ENCODE peak calls at places on chromosomes 11 and 22, in five cellular contexts. Z is astrocyte of the cerebellum, U is GM23338, I is colonic mucosa, M is Peyer's patch. T is an unnamed sample.

GRCh38 chr11:115499891-115500290 is 4.3 kb downstream of the CADM1 start:
- DNase-seq in U (no peak), I (no peak), Z (no peak), M (no peak), T (no peak)

GRCh38 chr11:61509058-61510029 is 795 bp downstream of the LRRC10B start:
- DNase-seq in Z (no peak), U (peak), I (peak), M (no peak), T (peak)

GRCh38 chr11:39365809-39366436 is 2093.5 kb downstream of the LRRC4C start:
- DNase-seq in U (peak), M (no peak), I (no peak), Z (peak), T (no peak)

GRCh38 chr11:64245401-64245796 is 1.3 kb downstream of the PPP1R14B start:
- DNase-seq in U (no peak), Z (no peak), M (peak), I (no peak), T (no peak)

GRCh38 chr11:86360775-86361395 is 13.8 kb upstream of the CCDC81 start:
- DNase-seq in Z (peak), M (no peak), I (no peak), U (peak), T (no peak)

GRCh38 chr22:43005106-43005505 is 9.8 kb downstream of the PACSIN2 start:
- DNase-seq in U (no peak), I (no peak), M (no peak), Z (no peak), T (no peak)

GRCh38 chr11:111526501-111526900 is 11.9 kb downstream of the HOATZ start:
- DNase-seq in I (no peak), U (no peak), M (no peak), Z (no peak), T (no peak)

GRCh38 chr11:20042025-20042639 is 118.1 kb downstream of the DBX1 start:
- DNase-seq in U (no peak), Z (no peak), M (no peak), I (no peak), T (no peak)

GRCh38 chr22:48838376-48838775 is 989.3 kb downstream of the BRD1 start:
- DNase-seq in M (no peak), U (no peak), I (no peak), Z (no peak), T (no peak)

GRCh38 chr22:20404881-20405280 is 10.9 kb downstream of the ZNF74 start:
- DNase-seq in U (no peak), M (no peak), I (no peak), Z (no peak), T (no peak)

GRCh38 chr11:74004694-74005615 is 3.9 kb downstream of the UCP3 start:
- DNase-seq in M (peak), I (no peak), U (no peak), Z (no peak), T (no peak)

GRCh38 chr22:37169947-37170688 is 17.9 kb downstream of the C1QTNF6 start:
- DNase-seq in I (no peak), U (no peak), M (no peak), Z (no peak), T (no peak)

GRCh38 chr11:68780829-68781228 is 29.5 kb upstream of the TESMIN start:
- DNase-seq in M (no peak), U (peak), Z (no peak), I (peak), T (peak)

GRCh38 chr22:50209893-50210292 is 9.1 kb downstream of the SELENOO start:
- DNase-seq in U (peak), Z (peak), M (peak), I (peak), T (peak)

GRCh38 chr11:18720086-18720810 is 5.7 kb downstream of the IGSF22 start:
- DNase-seq in M (no peak), U (no peak), Z (no peak), I (no peak), T (no peak)

GRCh38 chr11:33028537-33028914 is 10.8 kb upstream of the TCP11L1 start:
- DNase-seq in U (no peak), I (no peak), M (no peak), Z (no peak), T (no peak)

GRCh38 chr22:20015971-20016733 is 471 bp downstream of the ARVCF start:
- DNase-seq in I (peak), Z (no peak), U (peak), M (peak), T (peak)

GRCh38 chr11:26550022-26550421 is 22.0 kb downstream of the MUC15 start:
- DNase-seq in I (no peak), U (no peak), Z (no peak), M (no peak), T (no peak)

GRCh38 chr22:45336971-45337431 is 27.3 kb downstream of the FAM118A start:
- DNase-seq in I (peak), U (no peak), Z (no peak), M (peak), T (no peak)

GRCh38 chr11:65870706-65871681 is 1.6 kb downstream of the EFEMP2 start:
- DNase-seq in I (no peak), Z (no peak), U (no peak), M (no peak), T (peak)

GRCh38 chr11:17846852-17847453 is 112.4 kb downstream of the KCNC1 start:
- DNase-seq in I (no peak), U (peak), M (no peak), Z (peak), T (peak)

GRCh38 chr22:23913306-23913660 is 19.1 kb downstream of the MIF start:
- DNase-seq in I (no peak), U (no peak), Z (no peak), M (no peak), T (no peak)

GRCh38 chr22:23911318-23911980 is 17.3 kb downstream of the MIF start:
- DNase-seq in I (no peak), M (no peak), U (no peak), Z (no peak), T (no peak)

GRCh38 chr22:23915230-23915754 is 21.1 kb downstream of the MIF start:
- DNase-seq in U (no peak), M (no peak), I (no peak), Z (no peak), T (no peak)

GRCh38 chr22:23912293-23912903 is 18.2 kb downstream of the MIF start:
- DNase-seq in M (no peak), U (no peak), Z (no peak), I (no peak), T (no peak)

GRCh38 chr22:23913661-23914353 is 19.6 kb downstream of the MIF start:
- DNase-seq in Z (peak), I (peak), M (peak), U (peak), T (peak)
- TF ChIP-seq CTCF in Z (no peak), I (no peak), M (peak), U (no peak), T (no peak)

DNA sequence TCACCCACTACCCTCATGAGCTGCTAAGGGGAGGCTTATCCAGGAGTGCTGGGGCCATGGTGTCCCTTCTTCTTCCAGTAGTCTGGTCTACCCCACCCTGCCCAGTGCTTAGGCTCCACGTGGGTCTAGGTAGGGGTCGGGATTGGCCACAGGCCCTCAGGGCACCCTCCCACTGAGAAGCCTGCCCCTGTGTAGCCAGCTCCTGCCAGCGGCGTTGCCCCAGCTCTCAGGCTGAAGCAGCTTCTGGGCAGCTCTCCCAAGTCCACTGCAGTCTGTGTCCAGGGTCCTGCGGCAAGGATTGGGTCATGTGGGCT is 24.0 kb upstream of the RIC3 start:
- DNase-seq in M (no peak), U (no peak), Z (no peak), I (no peak), T (no peak)
- TF ChIP-seq CTCF in M (no peak), U (no peak), Z (no peak), I (no peak), T (no peak)

DNA sequence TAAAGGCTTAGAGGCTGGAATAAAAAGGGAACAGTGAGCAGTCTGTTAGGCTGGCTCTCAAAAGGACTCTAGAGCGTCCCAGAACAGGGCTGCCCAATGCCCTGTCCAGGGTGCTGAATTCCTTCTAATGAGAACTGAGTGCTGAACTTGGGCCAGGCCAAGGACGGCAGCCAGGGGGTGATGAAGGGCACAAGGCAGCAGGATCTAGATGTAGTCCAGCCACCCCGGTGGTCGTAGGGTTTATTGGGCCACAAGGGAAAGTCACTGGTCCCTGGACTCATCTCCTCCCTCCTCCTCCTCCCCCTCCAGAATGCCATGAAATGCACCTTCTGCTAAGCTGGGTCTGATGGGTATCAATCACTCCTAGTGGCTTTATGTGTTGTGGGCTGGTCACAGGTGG is 19.2 kb downstream of the NPTXR start:
- DNase-seq in Z (peak), U (peak), I (peak), M (no peak), T (peak)
- TF ChIP-seq CTCF in Z (peak), U (peak), I (no peak), M (no peak), T (peak)

DNA sequence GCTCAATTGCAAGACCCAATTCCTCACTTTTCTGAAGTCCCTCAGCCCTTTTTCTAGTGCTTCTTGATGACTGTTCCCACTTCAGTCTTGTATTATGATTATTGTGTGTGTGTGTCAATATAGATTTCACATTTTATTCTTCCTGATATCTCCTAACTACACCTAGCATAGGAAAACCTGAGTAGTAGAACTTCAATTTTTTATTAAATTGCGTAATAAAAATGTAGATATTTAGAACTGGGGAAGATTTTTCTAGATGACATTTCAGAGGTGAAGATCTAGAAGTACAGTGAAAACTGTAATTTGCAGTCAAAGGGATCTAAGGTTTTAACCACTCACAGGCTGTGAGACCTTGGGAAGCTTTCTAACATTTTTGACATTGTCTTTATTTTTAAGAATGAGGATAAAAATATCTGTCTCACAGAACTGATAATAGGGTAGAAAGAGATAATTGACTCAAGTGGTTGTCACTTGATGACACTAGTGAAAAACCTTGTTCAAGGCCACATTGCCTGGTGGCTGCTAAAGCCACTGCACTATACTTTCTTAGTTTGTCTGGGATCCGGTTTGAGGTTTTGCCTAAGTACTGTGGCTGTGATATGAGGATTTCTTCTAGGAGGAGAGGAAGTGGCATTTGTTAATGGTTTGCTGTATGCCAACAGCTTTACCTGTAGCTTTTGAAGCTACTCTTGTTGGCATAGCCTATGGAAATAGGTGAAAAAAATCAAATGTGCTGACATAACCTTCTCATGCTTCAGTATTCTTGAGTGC is 32.2 kb upstream of the SESN3 start:
- DNase-seq in I (no peak), Z (no peak), M (no peak), U (no peak), T (no peak)
- TF ChIP-seq CTCF in I (no peak), Z (no peak), M (no peak), U (no peak), T (no peak)

DNA sequence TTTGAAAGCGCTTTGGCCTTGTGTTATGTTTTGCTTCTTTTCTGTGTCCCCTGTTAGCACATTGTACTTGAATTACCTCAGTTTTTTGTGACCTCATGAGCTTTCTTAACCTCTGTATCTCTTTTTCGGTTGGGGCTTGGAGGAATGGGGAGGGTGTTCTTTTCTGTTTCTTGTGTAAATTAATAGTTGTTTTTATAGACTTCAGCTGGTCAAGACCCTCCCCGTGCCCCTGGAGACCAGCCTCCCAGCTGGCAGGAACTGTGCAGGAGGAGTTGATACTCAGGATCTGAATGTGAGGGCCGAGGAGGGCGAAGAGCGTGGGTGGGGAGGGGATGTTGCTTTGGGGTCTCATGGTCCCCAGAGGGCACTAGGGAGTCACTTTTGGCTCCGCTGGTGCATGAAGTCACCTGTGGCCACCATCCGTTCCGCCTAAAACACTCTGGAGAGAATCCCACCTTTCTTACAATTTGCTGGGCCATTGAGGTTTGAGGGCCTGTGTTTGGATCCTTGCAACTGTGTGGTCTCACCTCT is 44.3 kb upstream of the NNMT start:
- DNase-seq in U (peak), I (no peak), M (no peak), Z (no peak), T (peak)
- TF ChIP-seq CTCF in U (peak), I (no peak), M (no peak), Z (no peak), T (peak)

GRCh38 chr22:46844606-46845210 is 82.3 kb downstream of the TBC1D22A start:
- DNase-seq in M (no peak), I (no peak), U (no peak), Z (no peak), T (no peak)

GRCh38 chr22:46846832-46847355 is 84.4 kb downstream of the TBC1D22A start:
- DNase-seq in M (no peak), Z (no peak), U (no peak), I (no peak), T (no peak)

GRCh38 chr22:46846154-46846831 is 83.8 kb downstream of the TBC1D22A start:
- DNase-seq in M (no peak), Z (no peak), U (no peak), I (no peak), T (no peak)

GRCh38 chr22:46843691-46844297 is 81.3 kb downstream of the TBC1D22A start:
- DNase-seq in Z (no peak), U (no peak), M (no peak), I (no peak), T (no peak)

DNA sequence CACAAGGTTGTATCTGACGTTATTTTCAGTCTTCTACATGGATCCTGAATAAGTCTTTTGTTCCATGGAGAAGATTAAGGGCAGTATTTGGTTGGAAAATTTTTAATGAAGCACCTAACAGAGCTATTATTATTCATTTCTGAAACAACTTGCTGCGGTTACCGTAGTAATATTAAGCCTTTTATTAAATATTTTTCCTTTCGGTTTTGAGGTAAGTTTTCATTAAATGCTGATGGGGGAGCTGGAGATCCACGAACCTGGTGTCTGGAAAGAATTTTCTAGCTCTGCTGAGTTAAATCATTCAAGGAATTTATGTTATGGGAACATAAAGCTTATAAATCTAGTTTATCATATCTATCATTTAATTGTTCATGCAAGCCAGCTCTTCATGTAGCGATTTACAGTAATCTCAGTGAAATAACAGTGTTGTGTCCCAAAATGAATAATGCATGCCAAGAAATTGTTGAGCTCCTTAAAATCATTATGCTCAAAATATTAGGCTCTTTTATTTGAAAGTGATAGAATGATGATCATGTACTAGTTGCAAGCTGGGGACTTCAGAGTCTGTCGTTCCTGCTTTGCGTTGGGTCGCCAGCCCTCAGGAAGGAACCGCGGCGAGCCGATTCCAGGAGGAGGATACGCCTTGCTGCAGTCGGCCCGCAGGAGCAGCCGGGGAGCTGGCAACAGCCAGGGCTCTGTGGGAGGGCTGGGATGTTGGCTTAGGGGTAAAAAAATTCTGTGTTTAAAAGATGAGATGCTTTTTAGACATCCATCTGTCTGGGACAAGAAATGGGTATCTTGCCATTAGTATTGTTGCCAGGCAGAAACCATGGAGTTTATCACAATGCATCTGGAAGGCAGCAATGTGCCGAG is 83.1 kb downstream of the TBC1D22A start:
- DNase-seq in M (no peak), I (no peak), Z (peak), U (no peak), T (no peak)
- TF ChIP-seq CTCF in M (peak), I (no peak), Z (peak), U (peak), T (peak)